ENCODE peak calls at places on chromosomes 11 and 22, in four cellular contexts. U is HepG2, P is GM12878, Z is K562. M is an unnamed sample.

GRCh38 chr11:47387944-47388696 is 9.8 kb upstream of the SPI1 start:
- ATAC-seq in P (no peak), Z (no peak), U (peak), M (no peak)

GRCh38 chr11:606245-606644 is 9.5 kb downstream of the IRF7 start:
- ATAC-seq in Z (no peak), P (no peak), U (no peak), M (peak)

GRCh38 chr11:56637500-56637899 is 4.7 kb downstream of the OR5AP2 start:
- ATAC-seq in P (no peak), Z (no peak), U (no peak), M (no peak)

GRCh38 chr22:27295605-27296004 is 506.0 kb downstream of the MN1 start:
- ATAC-seq in U (no peak), Z (no peak), P (no peak), M (no peak)

GRCh38 chr11:27677108-27677507 is 23.1 kb downstream of the BDNF start:
- ATAC-seq in Z (no peak), U (no peak), P (no peak), M (no peak)

GRCh38 chr22:41425704-41426365 is 20.8 kb downstream of the TOB2 start:
- ATAC-seq in U (no peak), Z (no peak), P (peak), M (no peak)

GRCh38 chr11:65026810-65027209 is 429 bp upstream of the SNX15 start:
- ATAC-seq in U (no peak), P (no peak), Z (peak), M (no peak)

GRCh38 chr11:19267567-19267966 is 26.8 kb upstream of the E2F8 start:
- ATAC-seq in U (no peak), P (no peak), Z (no peak), M (no peak)

GRCh38 chr11:35548925-35549561 is 23.6 kb upstream of the PAMR1 start:
- ATAC-seq in U (no peak), P (no peak), Z (no peak), M (no peak)

GRCh38 chr11:126426820-126427749 is 71.6 kb downstream of the ST3GAL4 start:
- ATAC-seq in P (peak), Z (no peak), U (no peak), M (no peak)

GRCh38 chr11:111585371-111585770 is 16.9 kb upstream of the SIK2 start:
- ATAC-seq in P (peak), U (no peak), Z (no peak), M (no peak)

GRCh38 chr22:24482998-24483397 is 12.1 kb upstream of the UPB1 start:
- ATAC-seq in Z (no peak), P (no peak), U (peak), M (no peak)

GRCh38 chr11:7548659-7549283 is 35.0 kb downstream of the PPFIBP2 start:
- ATAC-seq in P (peak), Z (peak), U (peak), M (no peak)

GRCh38 chr11:45857834-45858492 is 10.7 kb downstream of the CRY2 start:
- ATAC-seq in U (no peak), P (no peak), Z (no peak), M (peak)

GRCh38 chr11:10444725-10445286 is 10.3 kb upstream of the AMPD3 start:
- ATAC-seq in Z (peak), U (no peak), P (no peak), M (no peak)

GRCh38 chr11:14230407-14230806 is 128.6 kb downstream of the RRAS2 start:
- ATAC-seq in Z (no peak), P (no peak), U (no peak), M (no peak)

GRCh38 chr11:36009469-36009868 is 65.6 kb downstream of the LDLRAD3 start:
- ATAC-seq in P (no peak), Z (no peak), U (no peak), M (no peak)

GRCh38 chr22:49525776-49526535 is 301.7 kb downstream of the BRD1 start:
- ATAC-seq in P (no peak), Z (no peak), U (no peak), M (no peak)

GRCh38 chr11:71395774-71396173 is 52.4 kb downstream of the DHCR7 start:
- ATAC-seq in P (no peak), Z (no peak), U (no peak), M (no peak)

GRCh38 chr22:22408731-22409696 is 99.5 kb downstream of the ZNF280B start:
- ATAC-seq in Z (peak), P (peak), U (peak), M (no peak)
- H3K27ac ChIP-seq in Z (no peak), P (no peak), U (no peak), M (no peak)

GRCh38 chr22:42648368-42649260 is 578 bp downstream of the CYB5R3 start:
- ATAC-seq in U (peak), P (peak), Z (peak), M (peak)

GRCh38 chr22:42646569-42647525 is 2.3 kb downstream of the CYB5R3 start:
- ATAC-seq in Z (peak), P (no peak), U (no peak), M (no peak)

GRCh38 chr22:42649261-42650056 is at the start of gene CYB5R3:
- ATAC-seq in P (peak), Z (peak), U (peak), M (peak)

GRCh38 chr22:42645938-42646568 is 3.1 kb downstream of the CYB5R3 start:
- ATAC-seq in U (no peak), Z (no peak), P (peak), M (no peak)

DNA sequence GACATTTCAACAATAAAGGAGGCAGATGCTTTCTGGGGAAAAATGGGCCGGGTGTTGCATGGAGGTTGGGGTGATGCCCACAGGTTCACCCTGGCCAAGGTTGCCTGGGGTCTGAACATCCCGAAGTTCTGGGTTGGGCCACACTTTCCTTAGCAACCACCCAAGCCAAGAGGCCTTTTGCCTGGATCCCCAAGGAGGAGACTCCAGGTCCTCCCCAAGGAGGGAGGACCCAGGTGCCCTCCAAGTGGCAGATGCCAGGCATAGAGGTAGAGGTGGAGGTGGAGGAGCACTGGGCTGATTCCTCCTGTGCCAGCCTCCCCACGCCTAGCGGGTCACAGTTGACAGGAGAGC is 1.2 kb downstream of the CYB5R3 start:
- ATAC-seq in Z (no peak), P (no peak), U (no peak), M (no peak)
- H3K4me3 ChIP-seq in Z (peak), P (peak), U (peak), M (peak)

DNA sequence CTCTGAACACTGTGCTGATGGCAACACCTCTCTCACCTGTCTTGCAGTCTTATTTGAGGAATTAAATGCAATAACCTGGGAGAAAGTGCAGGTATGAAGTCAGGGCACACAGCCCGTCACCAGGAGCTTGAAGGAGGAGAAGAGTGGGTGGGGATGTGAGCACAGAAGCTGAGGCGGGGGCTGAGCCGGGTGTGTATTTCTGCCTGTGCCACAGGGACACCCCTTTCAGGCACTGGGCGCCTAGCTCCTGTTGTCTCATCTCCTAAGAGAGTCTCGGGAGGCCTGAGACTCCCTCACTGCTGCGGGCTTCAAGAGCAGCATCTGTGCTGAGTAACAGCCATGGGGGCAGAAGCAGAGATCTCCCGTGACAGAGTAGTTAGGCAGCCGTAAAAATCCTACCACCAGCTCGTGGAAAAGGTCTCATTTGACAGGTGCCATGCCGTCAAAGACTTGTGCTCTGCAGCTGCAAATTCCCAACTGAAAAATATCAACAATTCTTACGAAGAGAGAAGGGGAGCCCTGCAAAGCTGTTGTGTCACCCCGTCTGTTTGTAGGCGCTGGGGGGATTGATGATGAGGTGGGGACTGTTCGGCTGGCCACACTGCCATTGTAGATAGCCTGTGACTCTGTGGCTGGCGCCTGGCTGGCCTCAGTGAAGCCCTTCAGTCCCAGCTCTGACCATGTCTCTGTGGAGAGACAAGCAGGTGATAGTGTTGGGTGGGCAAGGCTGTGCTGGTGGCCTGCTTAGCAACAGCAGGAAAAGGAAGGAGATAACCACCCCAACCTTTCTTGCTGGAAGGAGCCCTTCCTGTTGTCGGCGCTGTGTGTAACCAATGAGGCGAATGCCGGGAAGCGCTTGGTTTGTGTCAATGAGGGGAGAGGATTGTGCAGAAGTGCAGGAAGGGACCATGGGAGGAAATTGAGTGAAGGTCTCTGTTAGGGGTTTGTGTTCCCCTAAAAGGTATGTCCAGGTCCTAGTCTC is 27.0 kb downstream of the PARVB start:
- ATAC-seq in P (no peak), U (no peak), Z (no peak), M (no peak)
- TF ChIP-seq EP300 in P (no peak), U (no peak), Z (no peak), M (no peak)

GRCh38 chr22:39654959-39655579 is 84.5 kb downstream of the CACNA1I start:
- ATAC-seq in P (peak), Z (peak), U (no peak), M (no peak)
- H3K27ac ChIP-seq in P (no peak), Z (no peak), U (no peak), M (no peak)

GRCh38 chr11:3904228-3904627 is 48.8 kb downstream of the STIM1 start:
- ATAC-seq in U (no peak), P (no peak), Z (no peak), M (no peak)

GRCh38 chr11:3907590-3907989 is 52.1 kb downstream of the STIM1 start:
- ATAC-seq in P (peak), U (no peak), Z (no peak), M (no peak)

GRCh38 chr11:3906166-3906565 is 50.7 kb downstream of the STIM1 start:
- ATAC-seq in P (no peak), U (no peak), Z (no peak), M (no peak)

GRCh38 chr11:3903207-3903896 is 47.9 kb downstream of the STIM1 start:
- ATAC-seq in U (no peak), P (peak), Z (peak), M (no peak)

DNA sequence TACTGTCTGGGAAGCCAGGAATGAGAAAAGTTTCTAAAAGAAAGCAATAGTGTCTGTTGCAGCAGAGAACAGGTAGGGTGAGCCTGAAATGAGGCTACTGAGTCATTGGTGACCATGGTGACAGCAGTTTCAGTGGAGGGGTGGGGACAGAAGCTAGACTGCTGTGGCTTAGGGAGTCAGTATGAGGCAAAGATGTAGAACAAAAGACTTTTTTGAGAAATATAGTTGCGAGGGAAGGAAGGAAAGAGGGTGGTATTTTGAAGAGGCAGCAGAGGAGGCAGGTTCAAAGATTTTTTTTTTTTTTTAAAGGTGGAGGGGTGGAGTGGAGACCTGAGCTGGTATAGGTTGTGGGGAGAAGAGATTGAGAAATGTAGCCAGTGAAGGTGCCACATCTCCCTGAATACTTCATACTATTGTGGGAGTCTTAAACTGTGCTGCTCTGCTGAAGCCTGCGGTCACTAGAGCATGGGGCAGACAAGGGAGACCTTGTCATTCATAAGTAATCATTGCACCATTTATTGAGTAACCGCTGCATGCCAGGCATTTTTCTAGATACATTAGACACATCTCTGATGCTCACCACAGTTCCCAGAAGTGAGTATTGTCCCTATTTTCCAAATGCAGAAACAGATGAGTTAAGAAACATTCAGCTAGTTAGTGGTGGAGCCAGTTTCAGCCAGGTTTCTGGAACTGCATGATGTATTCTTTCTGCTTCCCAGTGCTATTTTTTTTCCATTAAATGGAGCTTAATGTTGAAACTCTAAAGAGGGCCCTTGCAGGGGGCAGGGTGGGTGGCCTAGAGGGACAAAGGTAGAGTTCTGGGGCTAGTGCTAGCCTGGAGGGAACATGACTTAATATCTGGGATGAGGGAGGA is 49.9 kb downstream of the STIM1 start:
- ATAC-seq in U (peak), P (peak), Z (peak), M (peak)
- H3K4me3 ChIP-seq in U (peak), P (no peak), Z (no peak), M (no peak)

DNA sequence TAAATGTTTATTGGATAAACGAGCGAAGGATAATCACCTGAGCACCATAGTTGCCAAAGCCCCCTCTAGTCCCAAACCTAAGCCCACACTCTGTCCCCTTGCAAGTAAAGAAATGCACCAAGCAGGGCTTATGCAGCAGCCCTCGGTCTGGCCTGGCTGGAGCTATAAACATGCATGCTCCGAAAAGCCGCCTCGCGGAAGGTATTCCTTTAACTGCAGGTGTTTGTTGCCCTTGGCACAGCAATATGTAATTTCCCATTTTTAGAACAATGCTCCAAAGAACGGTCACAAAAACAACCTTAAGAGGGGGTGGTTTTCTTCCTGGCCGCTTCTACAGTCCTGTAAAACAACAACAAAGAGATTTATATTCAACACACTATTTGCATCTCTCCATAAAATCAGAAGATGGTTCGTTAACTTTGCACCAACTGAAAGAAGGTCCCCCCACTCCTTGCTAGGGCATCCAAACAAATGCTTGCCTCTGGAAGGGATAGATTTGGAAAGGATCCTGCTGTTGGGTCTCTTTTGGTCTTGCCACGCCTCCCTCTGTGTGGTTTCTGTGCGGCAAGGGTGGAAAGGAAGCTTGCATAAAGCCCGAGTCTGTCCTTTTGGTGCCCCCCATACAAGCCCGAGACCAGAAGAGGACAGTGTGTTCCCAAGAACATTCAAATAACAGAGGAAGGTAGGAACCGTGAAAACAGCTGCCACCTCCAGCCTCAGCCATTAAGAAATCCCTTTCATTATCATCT is 14.9 kb downstream of the SCGB1A1 start:
- ATAC-seq in U (no peak), Z (no peak), P (no peak), M (peak)
- TF ChIP-seq EP300 in U (no peak), Z (no peak), P (no peak), M (no peak)

GRCh38 chr11:1839924-1840779 is 1.4 kb downstream of the TNNI2 start:
- ATAC-seq in P (peak), U (no peak), Z (no peak), M (peak)
- H3K27ac ChIP-seq in P (no peak), U (no peak), Z (no peak), M (no peak)